ENCODE peak calls at places on chromosome 16, in ten cellular contexts. P is WERI-Rb-1; F is uterus; G is CD8-positive, alpha-beta T cell; L is colonic mucosa; R is left ventricle myocardium inferior; V is keratinocyte; Z is IMR-90; W is aorta; A is heart left ventricle. E is an unnamed sample. For H3K9me3, the result is how much of the 10 kb centered on the place peaks cover.

GRCh38 chr16:14641206-14641605 is 8.5 kb downstream of the BFAR start:
- DNase-seq in P (no peak), F (no peak), G (no peak), L (no peak), R (no peak), V (no peak), Z (no peak), W (no peak), A (no peak), E (no peak)

GRCh38 chr16:55372792-55373488 is 48.9 kb downstream of the IRX6 start:
- DNase-seq in P (no peak), F (no peak), G (no peak), L (no peak), R (peak), V (no peak), Z (no peak), W (no peak), A (peak), E (no peak)

GRCh38 chr16:75555213-75555706 is 792 bp downstream of the TMEM231 start:
- DNase-seq in P (peak), F (peak), G (no peak), L (peak), R (peak), V (no peak), Z (peak), W (peak), A (peak), E (peak)

GRCh38 chr16:861446-861845 is 60.9 kb upstream of the GNG13 start:
- DNase-seq in P (no peak), F (no peak), G (no peak), L (no peak), R (no peak), V (no peak), Z (no peak), W (no peak), A (no peak), E (no peak)

GRCh38 chr16:47016700-47017133 is 43.2 kb upstream of the DNAJA2 start:
- DNase-seq in P (no peak), F (no peak), G (no peak), L (no peak), R (no peak), V (no peak), Z (no peak), W (no peak), A (no peak), E (no peak)

GRCh38 chr16:67243481-67243880 is 3.8 kb downstream of the FHOD1 start:
- DNase-seq in P (no peak), F (no peak), G (no peak), L (no peak), R (no peak), V (no peak), Z (no peak), W (peak), A (no peak), E (no peak)

GRCh38 chr16:57620316-57621231 is 7.9 kb upstream of the ADGRG1 start:
- DNase-seq in P (no peak), F (peak), G (no peak), L (peak), R (no peak), V (no peak), Z (no peak), W (peak), A (no peak), E (no peak)

GRCh38 chr16:81440888-81441663 is 3.5 kb upstream of the CMIP start:
- DNase-seq in P (no peak), F (no peak), G (no peak), L (no peak), R (no peak), V (no peak), Z (no peak), W (no peak), A (no peak), E (no peak)

GRCh38 chr16:76970087-76970744 is 220.8 kb upstream of the MON1B start:
- DNase-seq in P (no peak), F (no peak), G (no peak), L (no peak), R (no peak), V (no peak), Z (no peak), W (no peak), A (no peak), E (no peak)

GRCh38 chr16:69131749-69132423 is 502 bp downstream of the CHTF8 start:
- DNase-seq in P (peak), F (peak), G (peak), L (peak), R (peak), V (no peak), Z (peak), W (peak), A (peak), E (peak)

GRCh38 chr16:77212736-77213541 is 13.7 kb downstream of the SYCE1L start:
- DNase-seq in P (peak), F (peak), G (peak), L (peak), R (peak), V (no peak), Z (no peak), W (peak), A (peak), E (peak)

GRCh38 chr16:86668136-86668535 is 89.8 kb downstream of the FOXL1 start:
- DNase-seq in P (no peak), F (no peak), G (no peak), L (no peak), R (no peak), V (no peak), Z (peak), W (no peak), A (peak), E (no peak)

GRCh38 chr16:87415441-87415840 is 23.3 kb downstream of the MAP1LC3B start:
- DNase-seq in P (no peak), F (no peak), G (no peak), L (no peak), R (peak), V (no peak), Z (no peak), W (no peak), A (no peak), E (no peak)

GRCh38 chr16:69741951-69742904 is 12.5 kb downstream of the NOB1 start:
- DNase-seq in P (no peak), F (peak), G (no peak), L (peak), R (peak), V (no peak), Z (peak), W (peak), A (peak), E (no peak)

GRCh38 chr16:53094013-53094630 is 39.3 kb downstream of the CHD9 start:
- DNase-seq in P (no peak), F (no peak), G (no peak), L (peak), R (peak), V (no peak), Z (no peak), W (peak), A (peak), E (no peak)

GRCh38 chr16:4391635-4392381 is 20.2 kb downstream of the VASN start:
- DNase-seq in P (no peak), F (no peak), G (no peak), L (no peak), R (no peak), V (no peak), Z (no peak), W (no peak), A (no peak), E (no peak)

GRCh38 chr16:74521691-74522090 is 85.2 kb downstream of the GLG1 start:
- DNase-seq in P (no peak), F (no peak), G (no peak), L (no peak), R (no peak), V (no peak), Z (peak), W (no peak), A (peak), E (peak)

GRCh38 chr16:86991679-86992078 is 325.5 kb downstream of the C16orf95 start:
- DNase-seq in P (no peak), F (no peak), G (no peak), L (no peak), R (no peak), V (no peak), Z (peak), W (no peak), A (no peak), E (no peak)

GRCh38 chr16:64933890-64934289 is 188.0 kb downstream of the CDH11 start:
- DNase-seq in P (peak), F (no peak), G (no peak), L (no peak), R (peak), V (no peak), Z (peak), W (no peak), A (peak), E (no peak)

GRCh38 chr16:75000481-75001081 is 1.8 kb downstream of the ZNRF1 start:
- DNase-seq in P (no peak), F (no peak), G (no peak), L (peak), R (no peak), V (no peak), Z (peak), W (no peak), A (peak), E (peak)

GRCh38 chr16:14181371-14182050 is 110.4 kb downstream of the MRTFB start:
- DNase-seq in P (no peak), F (no peak), G (no peak), L (no peak), R (no peak), V (no peak), Z (peak), W (no peak), A (no peak), E (no peak)

GRCh38 chr16:29646947-29647346 is 16.1 kb upstream of the SPN start:
- DNase-seq in P (no peak), F (no peak), G (no peak), L (no peak), R (no peak), V (no peak), Z (no peak), W (no peak), A (no peak), E (no peak)

GRCh38 chr16:15576960-15577958 is 65.7 kb downstream of the MARF1 start:
- DNase-seq in P (no peak), F (no peak), G (no peak), L (peak), R (no peak), V (no peak), Z (no peak), W (no peak), A (no peak), E (no peak)

DNA sequence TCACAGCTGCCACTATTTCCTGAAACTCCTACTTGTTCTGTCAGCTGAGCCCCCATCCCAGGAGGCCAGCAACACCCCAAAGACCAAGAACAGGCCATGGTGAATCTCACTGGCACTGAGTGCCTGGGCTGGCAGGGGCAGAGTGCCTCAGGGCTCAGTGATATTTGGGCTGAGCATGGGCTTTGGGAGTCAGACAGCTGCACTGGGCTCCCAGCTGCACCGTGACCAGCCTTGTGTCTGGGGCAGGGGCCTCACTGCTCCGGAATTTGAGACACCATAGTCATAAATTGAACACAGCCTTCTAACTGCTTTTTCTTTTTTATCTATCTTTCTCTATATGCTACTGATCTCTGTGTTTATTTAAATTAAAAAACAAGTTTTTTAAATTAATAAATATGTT is 1744.2 kb downstream of the TP53TG3F start:
- DNase-seq in P (no peak), F (no peak), G (no peak), L (no peak), R (no peak), V (no peak), Z (no peak), W (no peak), A (no peak), E (no peak)
- H3K9me3 ChIP-seq in P (under half), F (under half), G (under half), L (under half), R (under half), V (under half), Z (under half), W (under half), A (under half), E (under half)

GRCh38 chr16:88634994-88635670 is 3.2 kb upstream of the IL17C start:
- DNase-seq in P (no peak), F (no peak), G (no peak), L (no peak), R (no peak), V (no peak), Z (peak), W (no peak), A (no peak), E (no peak)
- H3K4me3 ChIP-seq in P (no peak), F (peak), G (peak), L (peak), R (peak), V (no peak), Z (no peak), W (no peak), A (peak), E (no peak)

DNA sequence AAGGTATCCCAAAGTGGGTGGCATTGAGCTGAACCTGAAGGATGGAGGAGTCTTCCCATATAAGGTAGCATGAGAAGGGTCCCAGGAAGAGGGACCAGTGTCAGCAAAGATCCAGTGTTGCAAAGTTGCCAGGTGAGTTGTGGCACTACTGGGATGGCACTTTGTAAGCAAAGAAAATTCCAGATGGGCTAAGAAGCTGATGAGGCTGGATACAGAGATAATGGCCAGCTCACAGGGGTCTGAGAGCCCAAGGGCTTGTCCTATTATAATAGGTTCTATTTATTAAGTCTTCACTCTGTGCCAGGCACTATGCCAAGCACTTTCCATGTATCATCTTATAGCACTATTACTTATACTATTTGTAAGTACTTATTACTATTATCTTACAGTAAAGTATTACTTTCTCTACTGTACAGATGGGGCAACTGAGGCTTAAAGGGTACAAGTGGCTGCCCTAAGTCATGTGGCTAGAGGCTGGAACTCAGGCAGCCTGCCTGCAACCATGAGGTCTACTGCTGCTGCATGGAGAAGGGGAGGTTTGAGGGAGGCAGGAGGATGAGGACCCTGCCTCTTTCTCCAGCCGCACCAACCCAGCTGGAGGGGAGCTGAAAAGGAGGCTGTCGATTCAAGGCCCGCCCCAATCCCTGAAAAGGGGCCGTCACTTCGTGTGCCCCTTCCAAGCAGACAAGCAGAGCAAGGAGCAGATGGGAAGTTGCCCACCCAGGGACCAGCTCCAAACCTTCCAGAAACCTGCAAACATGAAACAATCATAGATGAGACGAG is 86.5 kb downstream of the C16orf78 start:
- DNase-seq in P (no peak), F (no peak), G (no peak), L (peak), R (no peak), V (no peak), Z (no peak), W (no peak), A (no peak), E (peak)
- H3K9me3 ChIP-seq in P (under half), F (under half), G (under half), L (under half), R (under half), V (under half), Z (under half), W (under half), A (under half), E (under half)

GRCh38 chr16:49491736-49492089 is 118.1 kb downstream of the C16orf78 start:
- DNase-seq in P (peak), F (peak), G (no peak), L (no peak), R (peak), V (no peak), Z (no peak), W (no peak), A (peak), E (no peak)
- H3K4me3 ChIP-seq in P (peak), F (no peak), G (no peak), L (no peak), R (peak), V (no peak), Z (no peak), W (peak), A (peak), E (no peak)